ENCODE peak calls at places on chromosomes 11 and 22, in five cellular contexts. One of them, this sample, is unnamed. For H3K36me3, the result is how much of the 10 kb centered on the place peaks cover.

GRCh38 chr11:8026982-8027381 is 39.8 kb downstream of the EIF3F start:
- DNase-seq in OCI-LY7: no peak
- DNase-seq in adipocyte: no peak
- DNase-seq in cardiac muscle cell: no peak
- DNase-seq in spleen: no peak
- DNase-seq in this sample: no peak

GRCh38 chr22:27476729-27477128 is 324.8 kb downstream of the MN1 start:
- DNase-seq in OCI-LY7: no peak
- DNase-seq in adipocyte: peak
- DNase-seq in cardiac muscle cell: peak
- DNase-seq in spleen: no peak
- DNase-seq in this sample: no peak

GRCh38 chr11:124841765-124842700 is 23.2 kb upstream of the ROBO3 start:
- DNase-seq in OCI-LY7: no peak
- DNase-seq in adipocyte: no peak
- DNase-seq in cardiac muscle cell: no peak
- DNase-seq in spleen: no peak
- DNase-seq in this sample: no peak

GRCh38 chr11:104163100-104164027 is 583 bp downstream of the PDGFD start:
- DNase-seq in OCI-LY7: peak
- DNase-seq in adipocyte: peak
- DNase-seq in cardiac muscle cell: peak
- DNase-seq in spleen: peak
- DNase-seq in this sample: no peak

GRCh38 chr22:24289138-24289537 is 18.5 kb downstream of the SPECC1L start:
- DNase-seq in OCI-LY7: no peak
- DNase-seq in adipocyte: peak
- DNase-seq in cardiac muscle cell: peak
- DNase-seq in spleen: no peak
- DNase-seq in this sample: no peak

GRCh38 chr11:124670732-124671131 is 2.8 kb downstream of the SIAE start:
- DNase-seq in OCI-LY7: peak
- DNase-seq in adipocyte: no peak
- DNase-seq in cardiac muscle cell: no peak
- DNase-seq in spleen: no peak
- DNase-seq in this sample: no peak

GRCh38 chr11:61370349-61371005 is 8.3 kb downstream of the TMEM138 start:
- DNase-seq in OCI-LY7: no peak
- DNase-seq in adipocyte: no peak
- DNase-seq in cardiac muscle cell: no peak
- DNase-seq in spleen: no peak
- DNase-seq in this sample: no peak

GRCh38 chr11:75400110-75400865 is 970 bp downstream of the RPS3 start:
- DNase-seq in OCI-LY7: peak
- DNase-seq in adipocyte: peak
- DNase-seq in cardiac muscle cell: no peak
- DNase-seq in spleen: no peak
- DNase-seq in this sample: no peak

GRCh38 chr11:24239016-24239720 is 257.7 kb upstream of the LUZP2 start:
- DNase-seq in OCI-LY7: no peak
- DNase-seq in adipocyte: peak
- DNase-seq in cardiac muscle cell: no peak
- DNase-seq in spleen: no peak
- DNase-seq in this sample: no peak

GRCh38 chr11:40118780-40119179 is 1340.7 kb downstream of the LRRC4C start:
- DNase-seq in OCI-LY7: no peak
- DNase-seq in adipocyte: no peak
- DNase-seq in cardiac muscle cell: no peak
- DNase-seq in spleen: no peak
- DNase-seq in this sample: no peak

DNA sequence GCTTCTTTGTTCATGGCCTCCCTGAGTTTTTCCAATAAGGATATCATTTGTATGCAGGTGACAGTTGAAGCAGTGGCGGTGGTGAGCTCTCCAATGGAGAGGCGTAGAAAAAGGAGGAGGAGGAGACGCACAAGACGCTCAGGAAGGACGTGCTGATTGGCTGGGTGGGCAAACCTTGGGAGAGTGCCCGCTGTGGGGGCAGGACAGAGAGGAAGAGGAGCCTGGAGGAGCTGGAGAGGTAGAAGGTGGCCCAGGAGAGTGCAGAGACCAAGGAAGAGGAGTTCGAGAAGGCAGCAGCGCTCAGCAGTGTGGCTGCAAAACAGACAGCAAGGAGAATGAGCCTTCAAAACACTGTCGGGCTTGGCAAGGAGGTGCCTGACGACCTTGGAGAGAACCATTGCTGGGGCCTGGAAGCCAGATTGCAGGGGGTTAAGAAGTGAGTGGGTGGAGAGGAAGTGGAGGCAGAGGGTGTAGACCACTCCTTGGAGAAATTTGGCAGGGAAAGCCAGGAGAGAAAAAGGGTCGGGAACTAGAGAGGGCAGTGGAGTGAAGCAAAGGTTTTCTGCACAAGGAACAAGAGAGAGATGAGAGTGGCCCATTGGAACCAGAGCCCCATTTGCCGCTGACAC is 7.5 kb downstream of the CLCF1 start:
- DNase-seq in OCI-LY7: no peak
- DNase-seq in adipocyte: no peak
- DNase-seq in cardiac muscle cell: no peak
- DNase-seq in spleen: no peak
- DNase-seq in this sample: no peak
- H3K36me3 ChIP-seq in OCI-LY7: under half
- H3K36me3 ChIP-seq in adipocyte: under half
- H3K36me3 ChIP-seq in cardiac muscle cell: under half
- H3K36me3 ChIP-seq in spleen: under half
- H3K36me3 ChIP-seq in this sample: under half

GRCh38 chr11:12888525-12889158 is 120.5 kb upstream of the RASSF10 start:
- DNase-seq in OCI-LY7: peak
- DNase-seq in adipocyte: peak
- DNase-seq in cardiac muscle cell: peak
- DNase-seq in spleen: peak
- DNase-seq in this sample: peak

GRCh38 chr11:12882670-12883069 is 126.4 kb upstream of the RASSF10 start:
- DNase-seq in OCI-LY7: no peak
- DNase-seq in adipocyte: peak
- DNase-seq in cardiac muscle cell: no peak
- DNase-seq in spleen: no peak
- DNase-seq in this sample: no peak

GRCh38 chr11:12886508-12886907 is 122.6 kb upstream of the RASSF10 start:
- DNase-seq in OCI-LY7: no peak
- DNase-seq in adipocyte: no peak
- DNase-seq in cardiac muscle cell: no peak
- DNase-seq in spleen: no peak
- DNase-seq in this sample: no peak

GRCh38 chr11:12884751-12885318 is 124.3 kb upstream of the RASSF10 start:
- DNase-seq in OCI-LY7: no peak
- DNase-seq in adipocyte: peak
- DNase-seq in cardiac muscle cell: no peak
- DNase-seq in spleen: no peak
- DNase-seq in this sample: no peak

DNA sequence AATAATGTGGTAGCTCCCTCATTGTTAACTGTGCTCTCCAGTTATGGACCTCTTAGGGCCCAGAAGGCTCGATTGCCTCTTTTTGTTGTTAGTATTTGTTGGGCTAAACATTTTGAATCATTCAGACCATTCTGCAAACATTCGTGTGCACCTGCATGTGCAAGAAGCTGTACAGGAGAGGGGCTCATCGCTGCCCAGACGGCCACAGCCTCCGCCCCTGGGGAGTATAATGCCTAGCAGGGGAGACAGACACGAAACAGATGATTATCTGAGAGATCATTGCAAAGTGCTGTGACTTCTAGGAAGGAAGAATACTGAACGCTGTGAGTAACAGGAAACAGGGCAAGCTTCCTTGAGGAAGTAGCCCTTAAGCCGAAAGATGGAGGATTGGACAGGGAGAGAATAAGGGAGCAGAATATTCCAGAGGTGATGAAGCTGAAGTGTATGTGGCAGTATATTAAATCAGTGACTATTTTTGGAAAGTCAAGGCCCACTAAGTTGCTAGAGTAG is 123.3 kb upstream of the RASSF10 start:
- DNase-seq in OCI-LY7: no peak
- DNase-seq in adipocyte: no peak
- DNase-seq in cardiac muscle cell: no peak
- DNase-seq in spleen: no peak
- DNase-seq in this sample: no peak
- H3K36me3 ChIP-seq in OCI-LY7: under half
- H3K36me3 ChIP-seq in adipocyte: half or more
- H3K36me3 ChIP-seq in cardiac muscle cell: under half
- H3K36me3 ChIP-seq in spleen: under half
- H3K36me3 ChIP-seq in this sample: under half

GRCh38 chr11:66488957-66489356 is 8.7 kb downstream of the DPP3 start:
- DNase-seq in OCI-LY7: no peak
- DNase-seq in adipocyte: no peak
- DNase-seq in cardiac muscle cell: no peak
- DNase-seq in spleen: no peak
- DNase-seq in this sample: no peak
- H3K36me3 ChIP-seq in OCI-LY7: under half
- H3K36me3 ChIP-seq in adipocyte: half or more
- H3K36me3 ChIP-seq in cardiac muscle cell: under half
- H3K36me3 ChIP-seq in spleen: half or more
- H3K36me3 ChIP-seq in this sample: under half

DNA sequence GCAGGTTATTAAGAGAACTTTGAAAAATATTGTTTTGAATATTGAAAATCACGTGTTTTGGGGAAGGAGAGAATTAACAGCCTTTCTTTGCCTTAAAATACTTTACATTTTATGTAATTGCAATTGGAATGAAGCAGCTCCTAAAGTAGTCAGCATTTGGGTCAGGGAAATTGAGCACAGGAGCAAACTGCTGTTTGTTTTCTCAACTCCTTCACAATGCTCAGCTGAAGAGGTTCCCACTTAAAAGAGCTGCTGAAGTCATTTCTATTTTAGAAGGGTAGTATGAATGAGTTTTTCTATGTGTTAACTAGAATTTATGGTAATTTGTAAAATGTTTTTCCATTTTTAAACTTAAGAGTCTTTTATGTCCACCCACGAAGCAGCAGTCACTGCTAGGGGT is 8.1 kb upstream of the UCP2 start:
- DNase-seq in OCI-LY7: no peak
- DNase-seq in adipocyte: no peak
- DNase-seq in cardiac muscle cell: no peak
- DNase-seq in spleen: no peak
- DNase-seq in this sample: no peak
- H3K36me3 ChIP-seq in OCI-LY7: under half
- H3K36me3 ChIP-seq in adipocyte: under half
- H3K36me3 ChIP-seq in cardiac muscle cell: under half
- H3K36me3 ChIP-seq in spleen: under half
- H3K36me3 ChIP-seq in this sample: under half

DNA sequence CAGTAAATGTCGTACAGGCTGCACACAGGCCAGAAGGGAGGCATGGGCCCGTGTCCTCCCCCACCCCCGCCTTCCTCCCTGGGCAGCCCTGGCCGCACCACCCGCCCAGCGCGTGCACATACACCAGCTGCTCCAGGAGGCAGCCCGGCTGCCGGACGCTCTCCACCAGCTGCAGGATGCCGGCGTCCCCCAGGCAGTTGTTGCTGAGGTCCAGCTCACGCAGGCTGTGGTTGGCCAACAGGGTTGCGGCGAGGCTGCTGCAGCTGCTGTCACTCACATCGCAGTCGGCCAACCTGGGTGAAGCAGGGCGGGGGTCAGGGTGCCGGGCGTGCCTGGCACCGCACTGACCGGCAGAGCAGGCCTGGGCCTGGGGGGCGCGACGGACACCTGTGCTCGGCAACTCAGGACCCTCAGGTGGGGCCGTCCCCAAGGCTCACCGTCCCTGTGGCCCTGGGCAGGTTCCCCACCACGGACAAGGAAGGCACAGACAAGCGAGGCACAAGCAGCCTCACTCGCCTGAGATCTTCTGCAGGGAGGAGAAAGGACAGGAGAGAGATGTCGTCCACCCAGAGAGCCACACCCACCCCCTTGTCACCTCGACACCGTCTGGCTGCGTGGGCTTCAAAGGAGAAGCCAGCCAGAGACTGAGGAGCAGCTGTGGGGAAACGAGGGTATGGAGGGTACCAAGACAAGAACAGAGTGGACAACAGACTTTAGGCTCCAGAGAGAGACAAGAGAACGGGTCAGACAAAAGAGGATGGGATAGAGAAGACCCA is 12.1 kb downstream of the RNH1 start:
- DNase-seq in OCI-LY7: no peak
- DNase-seq in adipocyte: no peak
- DNase-seq in cardiac muscle cell: no peak
- DNase-seq in spleen: no peak
- DNase-seq in this sample: no peak
- H3K36me3 ChIP-seq in OCI-LY7: half or more
- H3K36me3 ChIP-seq in adipocyte: half or more
- H3K36me3 ChIP-seq in cardiac muscle cell: under half
- H3K36me3 ChIP-seq in spleen: half or more
- H3K36me3 ChIP-seq in this sample: half or more

GRCh38 chr22:17898375-17898774 is 124.1 kb upstream of the BID start:
- DNase-seq in OCI-LY7: no peak
- DNase-seq in adipocyte: no peak
- DNase-seq in cardiac muscle cell: no peak
- DNase-seq in spleen: no peak
- DNase-seq in this sample: no peak
- H3K36me3 ChIP-seq in OCI-LY7: half or more
- H3K36me3 ChIP-seq in adipocyte: half or more
- H3K36me3 ChIP-seq in cardiac muscle cell: under half
- H3K36me3 ChIP-seq in spleen: half or more
- H3K36me3 ChIP-seq in this sample: under half

GRCh38 chr22:50418624-50419023 is 56.2 kb downstream of the SBF1 start:
- DNase-seq in OCI-LY7: no peak
- DNase-seq in adipocyte: no peak
- DNase-seq in cardiac muscle cell: no peak
- DNase-seq in spleen: no peak
- DNase-seq in this sample: no peak

GRCh38 chr22:50417544-50417943 is 57.3 kb downstream of the SBF1 start:
- DNase-seq in OCI-LY7: no peak
- DNase-seq in adipocyte: no peak
- DNase-seq in cardiac muscle cell: no peak
- DNase-seq in spleen: no peak
- DNase-seq in this sample: no peak

GRCh38 chr22:50420581-50420980 is 54.3 kb downstream of the SBF1 start:
- DNase-seq in OCI-LY7: no peak
- DNase-seq in adipocyte: no peak
- DNase-seq in cardiac muscle cell: no peak
- DNase-seq in spleen: no peak
- DNase-seq in this sample: no peak

GRCh38 chr22:50420015-50420414 is 54.8 kb downstream of the SBF1 start:
- DNase-seq in OCI-LY7: no peak
- DNase-seq in adipocyte: no peak
- DNase-seq in cardiac muscle cell: no peak
- DNase-seq in spleen: no peak
- DNase-seq in this sample: no peak

GRCh38 chr22:50419116-50419515 is 55.7 kb downstream of the SBF1 start:
- DNase-seq in OCI-LY7: no peak
- DNase-seq in adipocyte: no peak
- DNase-seq in cardiac muscle cell: no peak
- DNase-seq in spleen: no peak
- DNase-seq in this sample: no peak
- H3K36me3 ChIP-seq in OCI-LY7: half or more
- H3K36me3 ChIP-seq in adipocyte: half or more
- H3K36me3 ChIP-seq in cardiac muscle cell: half or more
- H3K36me3 ChIP-seq in spleen: half or more
- H3K36me3 ChIP-seq in this sample: half or more